ENCODE peak calls at places on chromosomes 5 and 9, in four cellular contexts. One of them, this sample, is unnamed.

GRCh38 chr9:79660615-79661014 is 88.8 kb downstream of the TLE4 start:
- DNase-seq in esophagus squamous epithelium: no peak
- DNase-seq in sigmoid colon: no peak
- DNase-seq in upper lobe of left lung: no peak
- DNase-seq in this sample: no peak

GRCh38 chr9:967851-968641 is 8.4 kb upstream of the DMRT3 start:
- DNase-seq in esophagus squamous epithelium: no peak
- DNase-seq in sigmoid colon: no peak
- DNase-seq in upper lobe of left lung: no peak
- DNase-seq in this sample: no peak

GRCh38 chr5:118956727-118957126 is 31.6 kb downstream of the DTWD2 start:
- DNase-seq in esophagus squamous epithelium: no peak
- DNase-seq in sigmoid colon: no peak
- DNase-seq in upper lobe of left lung: no peak
- DNase-seq in this sample: no peak

GRCh38 chr9:7536310-7536939 is 263.2 kb downstream of the DMAC1 start:
- DNase-seq in esophagus squamous epithelium: no peak
- DNase-seq in sigmoid colon: no peak
- DNase-seq in upper lobe of left lung: peak; percentile 26
- DNase-seq in this sample: no peak

GRCh38 chr9:123996731-123997421 is 14.7 kb upstream of the LHX2 start:
- DNase-seq in esophagus squamous epithelium: no peak
- DNase-seq in sigmoid colon: no peak
- DNase-seq in upper lobe of left lung: peak; percentile 24
- DNase-seq in this sample: no peak

GRCh38 chr9:131289301-131290038 is at the start of gene PLPP7:
- DNase-seq in esophagus squamous epithelium: no peak
- DNase-seq in sigmoid colon: peak; percentile 89
- DNase-seq in upper lobe of left lung: no peak
- DNase-seq in this sample: no peak

GRCh38 chr5:14806452-14806851 is 65.1 kb downstream of the ANKH start:
- DNase-seq in esophagus squamous epithelium: no peak
- DNase-seq in sigmoid colon: peak; percentile 72
- DNase-seq in upper lobe of left lung: no peak
- DNase-seq in this sample: no peak

GRCh38 chr9:137277329-137278041 is at the start of gene TOR4A:
- DNase-seq in esophagus squamous epithelium: peak; percentile 58
- DNase-seq in sigmoid colon: peak; percentile 91
- DNase-seq in upper lobe of left lung: peak; percentile 98
- DNase-seq in this sample: no peak

GRCh38 chr5:2936413-2936812 is 184.9 kb upstream of the IRX2 start:
- DNase-seq in esophagus squamous epithelium: no peak
- DNase-seq in sigmoid colon: no peak
- DNase-seq in upper lobe of left lung: no peak
- DNase-seq in this sample: no peak

GRCh38 chr5:123449424-123449823 is 26.2 kb upstream of the CEP120 start:
- DNase-seq in esophagus squamous epithelium: no peak
- DNase-seq in sigmoid colon: no peak
- DNase-seq in upper lobe of left lung: no peak
- DNase-seq in this sample: no peak

GRCh38 chr5:160064979-160065619 is 54.2 kb downstream of the PWWP2A start:
- DNase-seq in esophagus squamous epithelium: no peak
- DNase-seq in sigmoid colon: no peak
- DNase-seq in upper lobe of left lung: no peak
- DNase-seq in this sample: peak; percentile 56

GRCh38 chr5:187617-188451 is 3.5 kb upstream of the LRRC14B start:
- DNase-seq in esophagus squamous epithelium: no peak
- DNase-seq in sigmoid colon: peak; percentile 59
- DNase-seq in upper lobe of left lung: no peak
- DNase-seq in this sample: no peak

GRCh38 chr9:77085416-77085815 is 66.0 kb downstream of the FOXB2 start:
- DNase-seq in esophagus squamous epithelium: no peak
- DNase-seq in sigmoid colon: no peak
- DNase-seq in upper lobe of left lung: no peak
- DNase-seq in this sample: no peak

GRCh38 chr5:175517824-175518450 is 39.6 kb downstream of the SFXN1 start:
- DNase-seq in esophagus squamous epithelium: no peak
- DNase-seq in sigmoid colon: no peak
- DNase-seq in upper lobe of left lung: no peak
- DNase-seq in this sample: no peak

GRCh38 chr9:87596862-87597261 is 99.2 kb downstream of the DAPK1 start:
- DNase-seq in esophagus squamous epithelium: no peak
- DNase-seq in sigmoid colon: peak; percentile 83
- DNase-seq in upper lobe of left lung: peak; percentile 72
- DNase-seq in this sample: no peak

GRCh38 chr5:74251106-74252032 is 389.2 kb downstream of the ENC1 start:
- DNase-seq in esophagus squamous epithelium: no peak
- DNase-seq in sigmoid colon: peak; percentile 80
- DNase-seq in upper lobe of left lung: peak; percentile 33
- DNase-seq in this sample: no peak

GRCh38 chr5:152704286-152704685 is 299.2 kb upstream of the NMUR2 start:
- DNase-seq in esophagus squamous epithelium: no peak
- DNase-seq in sigmoid colon: no peak
- DNase-seq in upper lobe of left lung: no peak
- DNase-seq in this sample: no peak

GRCh38 chr9:34989946-34990635 is 546 bp downstream of the DNAJB5 start:
- DNase-seq in esophagus squamous epithelium: no peak
- DNase-seq in sigmoid colon: peak; percentile 87
- DNase-seq in upper lobe of left lung: peak; percentile 61
- DNase-seq in this sample: peak; percentile 45

GRCh38 chr5:179792612-179793469 is 945 bp upstream of the LTC4S start:
- DNase-seq in esophagus squamous epithelium: no peak
- DNase-seq in sigmoid colon: peak; percentile 71
- DNase-seq in upper lobe of left lung: peak; percentile 52
- DNase-seq in this sample: no peak

GRCh38 chr9:113579270-113580040 is 115.9 kb downstream of the RGS3 start:
- DNase-seq in esophagus squamous epithelium: peak; percentile 22
- DNase-seq in sigmoid colon: peak; percentile 81
- DNase-seq in upper lobe of left lung: peak; percentile 88
- DNase-seq in this sample: no peak

GRCh38 chr5:36689225-36689624 is 82.8 kb downstream of the SLC1A3 start:
- DNase-seq in esophagus squamous epithelium: no peak
- DNase-seq in sigmoid colon: no peak
- DNase-seq in upper lobe of left lung: peak; percentile 37
- DNase-seq in this sample: no peak

GRCh38 chr5:172498431-172499129 is 44.3 kb upstream of the SH3PXD2B start:
- DNase-seq in esophagus squamous epithelium: no peak
- DNase-seq in sigmoid colon: peak; percentile 24
- DNase-seq in upper lobe of left lung: no peak
- DNase-seq in this sample: no peak

GRCh38 chr5:7742241-7742656 is 108.7 kb downstream of the CFAP90 start:
- DNase-seq in esophagus squamous epithelium: no peak
- DNase-seq in sigmoid colon: no peak
- DNase-seq in upper lobe of left lung: no peak
- DNase-seq in this sample: no peak

GRCh38 chr5:15170173-15170572 is 298.6 kb upstream of the ANKH start:
- DNase-seq in esophagus squamous epithelium: no peak
- DNase-seq in sigmoid colon: no peak
- DNase-seq in upper lobe of left lung: no peak
- DNase-seq in this sample: no peak

GRCh38 chr9:125323615-125324014 is 62.0 kb downstream of the GAPVD1 start:
- DNase-seq in esophagus squamous epithelium: no peak
- DNase-seq in sigmoid colon: no peak
- DNase-seq in upper lobe of left lung: no peak
- DNase-seq in this sample: no peak

GRCh38 chr5:587403-587802 is 24.7 kb upstream of the CEP72 start:
- DNase-seq in esophagus squamous epithelium: no peak
- DNase-seq in sigmoid colon: peak; percentile 37
- DNase-seq in upper lobe of left lung: no peak
- DNase-seq in this sample: no peak

GRCh38 chr5:14676320-14676719 is 11.8 kb downstream of the OTULIN start:
- DNase-seq in esophagus squamous epithelium: no peak
- DNase-seq in sigmoid colon: no peak
- DNase-seq in upper lobe of left lung: peak; percentile 38
- DNase-seq in this sample: no peak

GRCh38 chr9:18060304-18060934 is 413.5 kb upstream of the ADAMTSL1 start:
- DNase-seq in esophagus squamous epithelium: no peak
- DNase-seq in sigmoid colon: no peak
- DNase-seq in upper lobe of left lung: no peak
- DNase-seq in this sample: no peak

GRCh38 chr9:26346942-26347477 is 545.6 kb downstream of the CAAP1 start:
- DNase-seq in esophagus squamous epithelium: no peak
- DNase-seq in sigmoid colon: no peak
- DNase-seq in upper lobe of left lung: no peak
- DNase-seq in this sample: no peak

GRCh38 chr5:126736141-126736540 is 40.8 kb upstream of the LMNB1 start:
- DNase-seq in esophagus squamous epithelium: no peak
- DNase-seq in sigmoid colon: no peak
- DNase-seq in upper lobe of left lung: no peak
- DNase-seq in this sample: no peak

GRCh38 chr5:154196955-154197652 is 6.6 kb downstream of the GALNT10 start:
- DNase-seq in esophagus squamous epithelium: no peak
- DNase-seq in sigmoid colon: no peak
- DNase-seq in upper lobe of left lung: no peak
- DNase-seq in this sample: no peak

GRCh38 chr5:6804766-6805165 is 91.5 kb downstream of the TENT4A start:
- DNase-seq in esophagus squamous epithelium: no peak
- DNase-seq in sigmoid colon: no peak
- DNase-seq in upper lobe of left lung: no peak
- DNase-seq in this sample: no peak

GRCh38 chr5:145245354-145245753 is 589.8 kb downstream of the PRELID2 start:
- DNase-seq in esophagus squamous epithelium: no peak
- DNase-seq in sigmoid colon: no peak
- DNase-seq in upper lobe of left lung: no peak
- DNase-seq in this sample: no peak

GRCh38 chr5:169786219-169786618 is 149.1 kb downstream of the DOCK2 start:
- DNase-seq in esophagus squamous epithelium: no peak
- DNase-seq in sigmoid colon: no peak
- DNase-seq in upper lobe of left lung: no peak
- DNase-seq in this sample: no peak

GRCh38 chr5:157857821-157858526 is 971 bp downstream of the CLINT1 start:
- DNase-seq in esophagus squamous epithelium: no peak
- DNase-seq in sigmoid colon: no peak
- DNase-seq in upper lobe of left lung: no peak
- DNase-seq in this sample: no peak

GRCh38 chr9:135067091-135067710 is 20.3 kb upstream of the OLFM1 start:
- DNase-seq in esophagus squamous epithelium: no peak
- DNase-seq in sigmoid colon: peak; percentile 35
- DNase-seq in upper lobe of left lung: no peak
- DNase-seq in this sample: peak; percentile 36

GRCh38 chr5:169182797-169183196 is 118.1 kb downstream of the SLIT3 start:
- DNase-seq in esophagus squamous epithelium: no peak
- DNase-seq in sigmoid colon: no peak
- DNase-seq in upper lobe of left lung: no peak
- DNase-seq in this sample: no peak

GRCh38 chr9:4596165-4596922 is 65.8 kb upstream of the PLPP6 start:
- DNase-seq in esophagus squamous epithelium: no peak
- DNase-seq in sigmoid colon: no peak
- DNase-seq in upper lobe of left lung: no peak
- DNase-seq in this sample: no peak

GRCh38 chr9:118336952-118337349 is 632.7 kb downstream of the TLR4 start:
- DNase-seq in esophagus squamous epithelium: no peak
- DNase-seq in sigmoid colon: no peak
- DNase-seq in upper lobe of left lung: no peak
- DNase-seq in this sample: no peak
- H3K9me3 ChIP-seq in esophagus squamous epithelium: no peaks in the 10 kb centered on the region
- H3K9me3 ChIP-seq in sigmoid colon: no peaks in the 10 kb centered on the region
- H3K9me3 ChIP-seq in upper lobe of left lung: no peaks in the 10 kb centered on the region
- H3K9me3 ChIP-seq in this sample: no peaks in the 10 kb centered on the region

DNA sequence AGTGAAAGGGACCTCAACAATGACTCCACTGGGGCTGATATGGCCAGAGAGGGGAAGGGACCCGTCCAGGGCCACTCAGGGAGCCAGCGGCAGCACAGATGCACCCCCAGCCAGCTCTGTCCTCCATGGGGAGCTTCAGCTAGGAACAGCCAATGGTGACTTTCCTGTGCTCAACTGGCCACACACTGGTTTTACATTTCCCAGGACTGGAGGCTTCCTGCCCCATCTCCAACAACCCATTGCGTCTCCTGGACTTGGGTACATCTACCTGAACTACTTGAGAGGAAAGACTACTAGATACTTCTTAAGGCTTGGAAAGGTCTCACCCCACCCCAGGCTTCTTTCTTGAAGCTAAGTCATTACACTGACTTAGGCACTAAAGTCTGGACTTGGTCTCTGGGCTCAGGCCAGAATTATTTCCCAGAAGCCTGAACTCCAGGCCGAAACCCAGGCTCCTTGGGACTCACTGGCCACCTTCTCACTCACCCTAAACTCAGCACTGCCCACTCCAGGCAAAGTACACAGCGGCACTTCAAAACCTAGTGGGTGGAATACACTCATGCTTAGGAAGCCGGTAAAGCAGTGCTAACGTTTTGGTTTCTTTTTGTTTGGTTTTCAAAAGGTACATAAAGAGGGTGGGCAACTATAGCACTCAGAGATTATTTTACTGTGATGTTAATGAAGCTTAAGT is 1.6 kb downstream of the IGFBPL1 start:
- DNase-seq in esophagus squamous epithelium: no peak
- DNase-seq in sigmoid colon: peak; percentile 20
- DNase-seq in upper lobe of left lung: peak; percentile 20
- DNase-seq in this sample: no peak
- H3K27ac ChIP-seq in esophagus squamous epithelium: no peak overlapping the region
- H3K27ac ChIP-seq in sigmoid colon: no peak overlapping the region
- H3K27ac ChIP-seq in upper lobe of left lung: no peak overlapping the region
- H3K27ac ChIP-seq in this sample: no peak overlapping the region

GRCh38 chr5:149135536-149136201 is 5.6 kb upstream of the ABLIM3 start:
- DNase-seq in esophagus squamous epithelium: no peak
- DNase-seq in sigmoid colon: no peak
- DNase-seq in upper lobe of left lung: peak; percentile 59
- DNase-seq in this sample: no peak
- TF ChIP-seq POLR2A in esophagus squamous epithelium: no peak
- TF ChIP-seq POLR2A in sigmoid colon: no peak
- TF ChIP-seq POLR2A in upper lobe of left lung: no peak
- TF ChIP-seq POLR2A in this sample: no peak

DNA sequence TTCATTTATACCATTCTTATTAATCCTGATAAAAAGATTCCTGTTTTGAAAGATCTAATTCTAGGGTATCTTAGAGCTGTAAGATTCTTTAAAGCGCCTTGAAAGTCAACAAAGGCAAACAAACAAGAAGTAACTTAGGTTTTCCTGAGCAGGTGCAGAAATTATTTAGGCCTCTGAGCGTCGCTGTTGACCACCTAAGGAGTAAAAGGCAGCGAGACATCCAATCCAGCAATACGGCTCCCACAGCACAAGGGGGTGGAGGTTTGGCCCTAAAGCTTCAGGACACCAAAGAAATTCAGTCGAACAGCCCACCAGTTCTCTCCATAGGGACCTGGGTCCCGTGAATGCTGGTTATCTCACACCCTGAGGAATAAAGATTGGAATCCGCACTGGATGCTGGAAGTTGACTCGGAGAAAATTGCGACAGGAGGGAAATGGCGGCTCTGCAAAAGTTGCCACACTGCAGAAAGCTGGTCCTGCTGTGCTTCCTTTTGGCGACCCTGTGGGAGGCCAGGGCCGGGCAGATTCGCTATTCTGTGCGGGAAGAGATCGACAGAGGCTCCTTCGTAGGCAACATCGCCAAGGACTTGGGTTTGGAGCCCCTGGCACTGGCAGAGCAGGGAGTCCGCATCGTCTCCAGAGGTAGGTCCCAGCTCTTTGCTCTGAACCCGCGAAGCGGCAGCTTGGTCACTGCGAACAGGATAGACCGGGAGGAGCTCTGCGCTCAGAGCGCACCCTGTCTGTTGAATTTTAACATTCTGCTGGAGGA is at the start of gene PCDHGA2:
- DNase-seq in esophagus squamous epithelium: no peak
- DNase-seq in sigmoid colon: no peak
- DNase-seq in upper lobe of left lung: no peak
- DNase-seq in this sample: no peak
- H3K9me3 ChIP-seq in esophagus squamous epithelium: peaks cover 70% of the 10 kb centered on the region
- H3K9me3 ChIP-seq in sigmoid colon: peaks cover 26% of the 10 kb centered on the region
- H3K9me3 ChIP-seq in upper lobe of left lung: peaks cover 42% of the 10 kb centered on the region
- H3K9me3 ChIP-seq in this sample: peaks cover 54% of the 10 kb centered on the region

This sample was measured in breast epithelium.